ENCODE peak calls at places on chromosome 12, in six cellular contexts. J, N, O, D, A and X are unnamed samples.

GRCh38 chr12:51023625-51024395 is 2.4 kb downstream of the SLC11A2 start:
- DNase-seq in J (no peak), N (no peak), O (no peak), D (no peak), A (no peak), X (no peak)

GRCh38 chr12:124174406-124174805 is 120.5 kb upstream of the RFLNA start:
- DNase-seq in O (no peak), J (no peak), D (no peak), N (no peak), A (no peak), X (no peak)

GRCh38 chr12:27279836-27280235 is 35.8 kb downstream of the STK38L start:
- DNase-seq in A (no peak), N (no peak), O (no peak), D (peak; percentile 14), J (no peak), X (no peak)

GRCh38 chr12:18421840-18422239 is 160.5 kb downstream of the PIK3C2G start:
- DNase-seq in O (no peak), N (no peak), A (no peak), D (no peak), J (no peak), X (no peak)

GRCh38 chr12:124565071-124565491 is 2.3 kb downstream of the NCOR2 start:
- DNase-seq in A (no peak), O (no peak), D (no peak), J (no peak), N (no peak), X (no peak)

GRCh38 chr12:116336542-116337065 is 59.1 kb upstream of the MED13L start:
- DNase-seq in A (peak; percentile 31), O (no peak), J (peak; percentile 67), D (peak; percentile 58), N (no peak), X (peak; percentile 36)

GRCh38 chr12:82522762-82523161 is 163.9 kb upstream of the TMTC2 start:
- DNase-seq in D (no peak), A (no peak), O (no peak), J (no peak), N (no peak), X (no peak)

GRCh38 chr12:122306407-122306806 is 40.1 kb upstream of the VPS33A start:
- DNase-seq in N (no peak), J (no peak), A (no peak), O (no peak), D (peak; percentile 4), X (no peak)

GRCh38 chr12:38904932-38905479 is 385 bp downstream of the CPNE8 start:
- DNase-seq in O (peak; percentile 75), A (peak; percentile 64), J (peak; percentile 65), D (peak; percentile 17), N (peak; percentile 95), X (peak; percentile 88)

GRCh38 chr12:40647651-40648050 is 44.6 kb upstream of the CNTN1 start:
- DNase-seq in A (no peak), J (no peak), O (no peak), D (no peak), N (no peak), X (no peak)

GRCh38 chr12:24425601-24425970 is 476.1 kb upstream of the SOX5 start:
- DNase-seq in D (no peak), N (no peak), O (no peak), J (no peak), A (no peak), X (no peak)

GRCh38 chr12:53097564-53098353 is at the start of gene IGFBP6:
- DNase-seq in A (peak; percentile 55), D (no peak), N (peak; percentile 83), J (no peak), O (no peak), X (peak; percentile 66)

GRCh38 chr12:47772094-47772660 is 861 bp upstream of the SLC48A1 start:
- DNase-seq in D (no peak), O (no peak), N (no peak), J (no peak), A (no peak), X (no peak)

GRCh38 chr12:47773062-47773857 is at the start of gene SLC48A1:
- DNase-seq in O (no peak), A (peak; percentile 83), N (no peak), D (no peak), J (no peak), X (peak; percentile 82)

GRCh38 chr12:47771304-47771703 is 1.7 kb upstream of the SLC48A1 start:
- DNase-seq in N (no peak), A (no peak), D (no peak), J (no peak), O (no peak), X (no peak)

GRCh38 chr12:47773858-47774580 is 981 bp downstream of the SLC48A1 start:
- DNase-seq in D (no peak), J (no peak), N (no peak), A (no peak), O (no peak), X (no peak)

GRCh38 chr12:47772738-47773061 is 338 bp upstream of the SLC48A1 start:
- DNase-seq in J (no peak), N (no peak), D (no peak), A (no peak), O (no peak), X (no peak)
- TF ChIP-seq POLR2AphosphoS5 in J (no peak), N (no peak), D (no peak), A (no peak), O (no peak), X (no peak)

GRCh38 chr12:121209629-121210572 is at the start of gene P2RX4:
- DNase-seq in J (peak; percentile 44), O (no peak), N (peak; percentile 93), D (peak; percentile 94), A (peak; percentile 88), X (peak; percentile 94)
- TF ChIP-seq POLR2AphosphoS5 in J (peak; percentile 90), O (peak; percentile 64), N (no peak), D (peak; percentile 91), A (peak; percentile 93), X (peak; percentile 98)

GRCh38 chr12:56160160-56160763 is 2.1 kb downstream of the MYL6 start:
- DNase-seq in N (no peak), A (no peak), O (no peak), D (no peak), J (no peak), X (peak; percentile 63)

GRCh38 chr12:56162468-56163290 is 4.5 kb downstream of the MYL6 start:
- DNase-seq in A (no peak), N (no peak), O (no peak), J (no peak), D (no peak), X (no peak)

GRCh38 chr12:56159482-56160105 is 1.4 kb downstream of the MYL6 start:
- DNase-seq in N (no peak), D (no peak), A (no peak), O (no peak), J (no peak), X (no peak)

GRCh38 chr12:56161677-56162351 is 3.7 kb downstream of the MYL6 start:
- DNase-seq in J (no peak), D (no peak), N (no peak), O (no peak), A (no peak), X (no peak)

DNA sequence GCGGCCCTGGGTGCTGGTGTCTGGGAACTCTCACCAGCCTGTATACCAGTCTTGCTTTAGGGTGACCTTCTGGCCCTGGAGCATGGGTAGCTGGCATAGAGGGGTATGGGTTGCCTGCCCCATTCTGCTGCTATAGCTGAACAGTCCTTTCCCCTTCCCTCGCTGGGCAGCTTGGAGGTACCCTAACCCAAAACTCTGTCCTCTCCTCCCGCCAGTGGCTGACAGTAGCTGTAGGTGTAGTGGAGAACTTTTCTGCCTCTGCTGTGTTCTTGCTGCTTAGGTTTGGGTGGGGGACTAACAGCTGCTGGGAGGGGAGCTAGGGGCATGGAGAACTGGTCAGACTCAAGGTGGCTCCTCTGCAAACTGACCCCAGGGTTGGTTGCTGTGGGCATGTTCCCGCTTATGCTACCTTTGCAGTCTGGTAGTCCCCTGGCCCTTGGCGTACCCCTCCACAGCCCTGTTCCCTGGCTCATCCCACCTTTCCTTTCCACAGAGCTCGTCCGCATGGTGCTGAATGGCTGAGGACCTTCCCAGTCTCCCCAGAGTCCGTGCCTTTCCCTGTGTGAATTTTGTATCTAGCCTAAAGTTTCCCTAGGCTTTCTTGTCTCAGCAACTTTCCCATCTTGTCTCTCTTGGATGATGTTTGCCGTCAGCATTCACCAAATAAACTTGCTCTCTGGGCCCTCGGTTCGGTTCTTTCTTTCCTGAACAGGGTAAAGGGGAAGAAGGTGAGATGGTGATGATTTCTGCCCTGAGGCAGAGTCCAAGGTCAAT is 2.9 kb downstream of the MYL6 start:
- DNase-seq in A (no peak), D (no peak), J (no peak), O (no peak), N (no peak), X (no peak)
- TF ChIP-seq POLR2AphosphoS5 in A (no peak), D (no peak), J (peak; percentile 40), O (no peak), N (no peak), X (peak; percentile 10)

GRCh38 chr12:54765652-54766051 is 88.7 kb upstream of the MUCL1 start:
- DNase-seq in A (no peak), N (no peak), D (no peak), J (no peak), O (no peak), X (no peak)

GRCh38 chr12:54759751-54760150 is 94.6 kb upstream of the MUCL1 start:
- DNase-seq in N (no peak), A (no peak), D (peak; percentile 12), O (peak; percentile 18), J (peak; percentile 7), X (no peak)

GRCh38 chr12:54762390-54762789 is 91.9 kb upstream of the MUCL1 start:
- DNase-seq in D (no peak), O (no peak), N (no peak), A (no peak), J (no peak), X (no peak)
- TF ChIP-seq POLR2AphosphoS5 in D (no peak), O (no peak), N (no peak), A (no peak), J (no peak), X (no peak)